ENCODE peak calls at places on chromosomes 6 and 20, in five cellular contexts. J, B, E, L and V are unnamed samples.

GRCh38 chr6:112360498-112360897 is 13.4 kb downstream of the RFPL4B start:
- DNase-seq in L (no peak), J (no peak), B (no peak), E (no peak), V (no peak)

GRCh38 chr6:84762941-84763396 is 1.4 kb downstream of the TBX18 start:
- DNase-seq in J (no peak), L (no peak), E (no peak), B (no peak), V (peak; percentile 51)

GRCh38 chr6:46821348-46821992 is 28.3 kb downstream of the MEP1A start:
- DNase-seq in L (no peak), E (no peak), B (no peak), J (no peak), V (no peak)

GRCh38 chr6:23329091-23329490 is 759.7 kb downstream of the HDGFL1 start:
- DNase-seq in B (no peak), E (no peak), L (no peak), J (no peak), V (no peak)

GRCh38 chr20:41230136-41230535 is 87.4 kb downstream of the ZHX3 start:
- DNase-seq in B (no peak), L (no peak), E (no peak), J (no peak), V (no peak)

GRCh38 chr6:33993653-33994052 is 152.2 kb downstream of the GRM4 start:
- DNase-seq in L (no peak), E (no peak), B (no peak), J (peak; percentile 5), V (no peak)

GRCh38 chr6:13048113-13048512 is 280.2 kb downstream of the TBC1D7 start:
- DNase-seq in E (no peak), J (no peak), L (no peak), B (no peak), V (no peak)

GRCh38 chr6:114342826-114343781 is at the start of gene HS3ST5:
- DNase-seq in L (peak; percentile 66), B (no peak), J (peak; percentile 26), E (peak; percentile 36), V (no peak)

GRCh38 chr20:53570446-53571276 is 23.0 kb downstream of the ZNF217 start:
- DNase-seq in L (no peak), J (no peak), E (no peak), B (peak; percentile 68), V (peak; percentile 38)

GRCh38 chr20:38840053-38840893 is 34.8 kb downstream of the PPP1R16B start:
- DNase-seq in L (no peak), E (no peak), J (no peak), B (no peak), V (no peak)

GRCh38 chr6:74249658-74250057 is 553.7 kb downstream of the CD109 start:
- DNase-seq in B (no peak), E (no peak), J (no peak), L (no peak), V (no peak)

GRCh38 chr6:132520953-132521352 is 8.0 kb upstream of the STX7 start:
- DNase-seq in B (no peak), L (no peak), J (no peak), E (no peak), V (no peak)

GRCh38 chr20:45456632-45457031 is 12.9 kb upstream of the WFDC2 start:
- DNase-seq in E (peak; percentile 42), J (peak; percentile 71), B (peak; percentile 70), L (no peak), V (no peak)

GRCh38 chr6:35305117-35305516 is 7.5 kb downstream of the DEF6 start:
- DNase-seq in L (peak; percentile 19), B (no peak), E (peak; percentile 19), J (no peak), V (no peak)

GRCh38 chr20:33337531-33338165 is 54.6 kb downstream of the BPIFB1 start:
- DNase-seq in J (no peak), B (no peak), L (no peak), E (no peak), V (no peak)

GRCh38 chr6:1678966-1679690 is 69.4 kb downstream of the FOXC1 start:
- DNase-seq in E (no peak), J (no peak), L (no peak), B (no peak), V (no peak)

GRCh38 chr6:130466744-130467052 is 100.9 kb downstream of the TMEM200A start:
- DNase-seq in E (no peak), L (no peak), J (no peak), B (no peak), V (no peak)

GRCh38 chr20:50274570-50275430 is 84.2 kb downstream of the CEBPB start:
- DNase-seq in L (peak; percentile 88), B (peak; percentile 55), J (peak; percentile 55), E (no peak), V (no peak)

GRCh38 chr20:17636523-17637412 is 45.3 kb downstream of the RRBP1 start:
- DNase-seq in L (no peak), J (no peak), B (no peak), E (no peak), V (no peak)

GRCh38 chr20:51563597-51564332 is 21.2 kb upstream of the NFATC2 start:
- DNase-seq in J (peak; percentile 38), E (peak; percentile 91), L (peak; percentile 86), B (peak; percentile 37), V (peak; percentile 72)

GRCh38 chr6:31821301-31822037 is 6.1 kb upstream of the HSPA1B start:
- DNase-seq in E (peak; percentile 71), B (peak; percentile 84), J (peak; percentile 95), L (peak; percentile 89), V (peak; percentile 73)

GRCh38 chr6:167893416-167893815 is 66.7 kb downstream of the AFDN start:
- DNase-seq in J (no peak), L (no peak), E (no peak), B (no peak), V (no peak)

GRCh38 chr6:16822975-16823374 is 61.7 kb upstream of the ATXN1 start:
- DNase-seq in J (no peak), E (no peak), B (no peak), L (no peak), V (no peak)

GRCh38 chr6:42659806-42660205 is 62.6 kb downstream of the PRPH2 start:
- DNase-seq in L (no peak), B (no peak), E (no peak), J (no peak), V (no peak)

GRCh38 chr6:28211840-28212509 is 13.1 kb upstream of the ZSCAN9 start:
- DNase-seq in L (no peak), J (no peak), E (no peak), B (no peak), V (no peak)

GRCh38 chr6:166334878-166335277 is 7.5 kb downstream of the SFT2D1 start:
- DNase-seq in B (no peak), L (no peak), J (no peak), E (no peak), V (no peak)

GRCh38 chr6:166336847-166337246 is 5.5 kb downstream of the SFT2D1 start:
- DNase-seq in J (no peak), B (no peak), E (no peak), L (no peak), V (no peak)

GRCh38 chr6:166338854-166339253 is 3.5 kb downstream of the SFT2D1 start:
- DNase-seq in E (no peak), L (no peak), J (no peak), B (no peak), V (no peak)

GRCh38 chr6:166333172-166333995 is 9.0 kb downstream of the SFT2D1 start:
- DNase-seq in E (no peak), B (no peak), J (no peak), L (no peak), V (no peak)

DNA sequence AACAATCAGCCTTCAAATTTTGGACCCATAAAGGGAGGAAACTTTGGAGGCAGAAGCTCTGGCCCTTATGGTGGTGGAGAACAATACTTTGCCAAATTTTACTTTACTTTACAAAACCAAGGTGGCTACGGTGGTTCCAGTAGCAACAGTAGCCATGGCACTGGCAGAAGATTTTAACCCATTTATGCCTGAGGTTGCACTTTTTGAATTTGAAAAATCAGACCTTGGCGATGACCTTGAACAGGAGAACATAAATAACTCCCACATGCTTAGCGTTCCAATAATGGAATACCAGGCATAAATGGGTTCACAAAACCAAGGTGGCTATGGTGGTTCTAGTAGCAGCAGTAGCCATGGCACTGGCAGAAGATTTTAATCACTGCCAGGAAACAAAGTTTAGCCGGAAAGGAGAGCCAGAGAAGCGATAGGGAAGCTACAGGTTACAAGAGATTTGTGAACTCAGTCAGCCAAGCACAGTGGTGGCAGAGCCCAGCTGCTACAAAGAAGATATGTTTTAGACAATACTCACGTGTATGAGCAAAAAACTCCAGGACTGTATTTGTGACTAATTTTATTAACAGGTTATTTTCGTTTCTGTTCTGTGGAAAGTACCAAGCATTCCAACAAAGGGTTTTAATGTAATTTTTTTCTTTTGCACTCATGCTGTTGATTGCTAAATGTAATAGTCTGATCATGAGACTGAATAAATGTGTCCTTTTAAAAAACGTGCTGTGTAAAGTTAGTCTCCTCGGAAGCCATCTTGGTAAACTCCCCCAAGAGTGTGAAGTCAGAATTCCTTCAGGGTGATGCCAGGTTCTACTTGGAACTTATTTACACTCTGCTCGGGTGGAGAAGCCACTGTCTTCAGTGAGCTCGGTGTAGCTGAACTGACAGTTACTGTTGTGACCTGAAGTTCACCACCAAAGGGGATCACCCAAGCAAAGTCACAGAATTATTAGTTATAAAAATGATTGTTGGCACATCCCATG is 6.7 kb downstream of the SFT2D1 start:
- DNase-seq in B (no peak), E (no peak), J (no peak), L (no peak), V (no peak)
- TF ChIP-seq EP300 in B (no peak), E (no peak), J (no peak), L (no peak), V (no peak)

GRCh38 chr6:5361371-5361770 is 100.1 kb downstream of the FARS2 start:
- DNase-seq in E (no peak), B (no peak), L (no peak), J (no peak), V (no peak)
- TF ChIP-seq EP300 in E (no peak), B (no peak), L (no peak), J (no peak), V (no peak)

DNA sequence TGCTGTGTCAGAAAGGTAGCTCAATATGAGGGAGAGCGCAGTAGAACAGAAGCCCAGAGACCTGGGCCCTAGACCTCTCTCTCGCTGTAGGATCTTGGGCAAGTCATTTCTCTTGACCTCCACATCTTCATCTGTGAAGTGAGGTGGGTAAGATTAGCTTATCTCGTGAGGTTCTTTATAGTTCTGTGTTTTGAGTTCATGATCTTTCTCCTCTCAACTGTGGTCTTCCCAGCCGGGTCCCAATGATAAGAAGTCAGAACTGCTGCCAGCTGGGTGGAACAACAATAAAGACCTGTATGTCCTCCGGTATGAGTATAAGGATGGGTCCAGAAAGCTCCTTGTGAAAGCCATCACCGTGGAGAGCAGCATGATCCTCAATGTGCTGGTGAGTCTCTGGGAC is 6.9 kb downstream of the PSMF1 start:
- DNase-seq in B (no peak), E (no peak), L (no peak), J (no peak), V (no peak)
- TF ChIP-seq EP300 in B (no peak), E (no peak), L (no peak), J (no peak), V (no peak)

DNA sequence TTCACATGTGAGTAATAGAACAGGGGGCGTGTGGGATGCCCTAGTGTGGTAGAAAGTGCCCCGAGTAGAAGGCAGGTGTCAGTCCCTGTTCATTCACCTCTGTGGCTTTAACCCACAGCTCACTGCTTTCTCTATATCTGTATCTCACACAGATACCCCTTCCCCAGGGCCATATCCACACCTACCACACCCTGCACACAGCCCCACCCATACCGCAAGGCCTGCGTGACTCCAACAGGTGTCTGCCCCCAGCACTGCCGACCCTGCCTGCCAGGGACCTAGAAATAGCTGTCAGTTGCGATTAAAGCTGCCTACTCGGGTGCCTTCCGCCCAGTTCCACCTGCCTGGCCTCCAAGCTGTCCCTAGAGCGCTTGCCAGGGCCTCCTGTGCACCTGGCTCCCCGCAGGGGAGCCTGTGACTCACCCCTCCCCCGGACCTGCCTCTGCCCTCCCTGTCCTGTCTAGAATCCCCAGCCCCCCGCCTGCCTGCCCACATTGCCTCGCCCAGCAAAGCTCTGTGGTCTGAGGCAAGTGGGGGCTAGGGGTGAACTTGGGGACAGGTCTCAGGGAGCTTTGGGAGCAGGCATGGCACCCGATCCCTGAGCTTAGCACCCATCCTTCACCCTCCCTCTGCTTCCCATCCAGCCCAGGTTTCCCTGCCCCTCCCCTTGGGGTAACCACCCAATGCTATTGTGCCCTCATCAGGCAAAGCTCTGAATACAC is 38.3 kb upstream of the ID1 start:
- DNase-seq in L (no peak), B (peak; percentile 63), E (no peak), J (peak; percentile 44), V (no peak)
- TF ChIP-seq EP300 in L (no peak), B (no peak), E (no peak), J (no peak), V (no peak)